ENCODE peak calls at places on chromosomes 5 and 9, in four cellular contexts. One of them, this sample, is unnamed.

GRCh38 chr5:150166193-150167162 is at the start of gene CDX1:
- DNase-seq in NCI-H1436 treated with DMSO at 0.1 percent for 48 hours: no peak
- DNase-seq in midbrain: no peak
- DNase-seq in brain microvascular endothelial cell: no peak
- DNase-seq in this sample: no peak

GRCh38 chr5:32225445-32225844 is 51.3 kb upstream of the GOLPH3 start:
- DNase-seq in NCI-H1436 treated with DMSO at 0.1 percent for 48 hours: no peak
- DNase-seq in midbrain: no peak
- DNase-seq in brain microvascular endothelial cell: peak
- DNase-seq in this sample: no peak

GRCh38 chr5:138011991-138012390 is 20.9 kb downstream of the FAM13B start:
- DNase-seq in NCI-H1436 treated with DMSO at 0.1 percent for 48 hours: no peak
- DNase-seq in midbrain: no peak
- DNase-seq in brain microvascular endothelial cell: no peak
- DNase-seq in this sample: no peak

GRCh38 chr5:135535820-135536801 is at the start of gene NEUROG1:
- DNase-seq in NCI-H1436 treated with DMSO at 0.1 percent for 48 hours: peak
- DNase-seq in midbrain: no peak
- DNase-seq in brain microvascular endothelial cell: no peak
- DNase-seq in this sample: no peak

GRCh38 chr9:110821064-110821463 is 152.5 kb downstream of the MUSK start:
- DNase-seq in NCI-H1436 treated with DMSO at 0.1 percent for 48 hours: no peak
- DNase-seq in midbrain: no peak
- DNase-seq in brain microvascular endothelial cell: no peak
- DNase-seq in this sample: no peak

GRCh38 chr9:81559741-81560140 is 129.6 kb downstream of the TLE1 start:
- DNase-seq in NCI-H1436 treated with DMSO at 0.1 percent for 48 hours: no peak
- DNase-seq in midbrain: no peak
- DNase-seq in brain microvascular endothelial cell: peak
- DNase-seq in this sample: no peak

GRCh38 chr5:125450803-125451202 is 704.4 kb upstream of the ZNF608 start:
- DNase-seq in NCI-H1436 treated with DMSO at 0.1 percent for 48 hours: no peak
- DNase-seq in midbrain: no peak
- DNase-seq in brain microvascular endothelial cell: no peak
- DNase-seq in this sample: no peak

GRCh38 chr5:171485668-171486067 is 66.2 kb downstream of the FGF18 start:
- DNase-seq in NCI-H1436 treated with DMSO at 0.1 percent for 48 hours: no peak
- DNase-seq in midbrain: no peak
- DNase-seq in brain microvascular endothelial cell: no peak
- DNase-seq in this sample: no peak

GRCh38 chr9:95344735-95345134 is 27.2 kb upstream of the FANCC start:
- DNase-seq in NCI-H1436 treated with DMSO at 0.1 percent for 48 hours: no peak
- DNase-seq in midbrain: no peak
- DNase-seq in brain microvascular endothelial cell: no peak
- DNase-seq in this sample: no peak

GRCh38 chr5:95884021-95884333 is 61.5 kb upstream of the GLRX start:
- DNase-seq in NCI-H1436 treated with DMSO at 0.1 percent for 48 hours: no peak
- DNase-seq in midbrain: no peak
- DNase-seq in brain microvascular endothelial cell: peak
- DNase-seq in this sample: no peak

GRCh38 chr5:139862313-139862712 is 66.7 kb downstream of the PSD2 start:
- DNase-seq in NCI-H1436 treated with DMSO at 0.1 percent for 48 hours: no peak
- DNase-seq in midbrain: no peak
- DNase-seq in brain microvascular endothelial cell: peak
- DNase-seq in this sample: no peak

This sample was measured in T-helper 17 cell.